ENCODE peak calls at places on chromosomes 5 and 9, in five cellular contexts. One of them, this sample, is unnamed.
A peak's percentile ranks its signal among the peaks of the same experiment; 100 is the strongest.

GRCh38 chr9:88458716-88459115 is 70.5 kb downstream of the SPIN1 start:
- DNase-seq in GM23338: no peak
- DNase-seq in HCT116: no peak
- DNase-seq in coronary artery: no peak
- DNase-seq in thoracic aorta: no peak
- DNase-seq in this sample: no peak

GRCh38 chr9:114452219-114453169 is 52.8 kb downstream of the WHRN start:
- DNase-seq in thoracic aorta: no peak
- DNase-seq in HCT116: no peak
- DNase-seq in coronary artery: peak; percentile 45
- DNase-seq in GM23338: peak; percentile 32
- DNase-seq in this sample: no peak

GRCh38 chr5:170195876-170196275 is 36.9 kb upstream of the C5orf58 start:
- DNase-seq in thoracic aorta: no peak
- DNase-seq in GM23338: no peak
- DNase-seq in HCT116: no peak
- DNase-seq in coronary artery: no peak
- DNase-seq in this sample: no peak

GRCh38 chr5:165573445-165573844 is 2068.0 kb downstream of the MAT2B start:
- DNase-seq in GM23338: no peak
- DNase-seq in thoracic aorta: no peak
- DNase-seq in coronary artery: no peak
- DNase-seq in HCT116: no peak
- DNase-seq in this sample: no peak

GRCh38 chr9:114078021-114078780 is at the start of gene AMBP:
- DNase-seq in coronary artery: no peak
- DNase-seq in GM23338: peak; percentile 41
- DNase-seq in thoracic aorta: no peak
- DNase-seq in HCT116: no peak
- DNase-seq in this sample: no peak

GRCh38 chr5:95620870-95621838 is 1.3 kb downstream of the GPR150 start:
- DNase-seq in thoracic aorta: no peak
- DNase-seq in coronary artery: no peak
- DNase-seq in HCT116: no peak
- DNase-seq in GM23338: peak; percentile 65
- DNase-seq in this sample: peak; percentile 53

GRCh38 chr9:133437753-133438531 is 15.8 kb downstream of the ADAMTS13 start:
- DNase-seq in coronary artery: no peak
- DNase-seq in GM23338: peak; percentile 37
- DNase-seq in thoracic aorta: no peak
- DNase-seq in HCT116: no peak
- DNase-seq in this sample: no peak

GRCh38 chr5:172429201-172429940 is 25.0 kb downstream of the SH3PXD2B start:
- DNase-seq in HCT116: no peak
- DNase-seq in GM23338: no peak
- DNase-seq in thoracic aorta: no peak
- DNase-seq in coronary artery: peak; percentile 78
- DNase-seq in this sample: no peak

GRCh38 chr9:99807276-99807852 is 14.3 kb upstream of the NR4A3 start:
- DNase-seq in coronary artery: no peak
- DNase-seq in HCT116: no peak
- DNase-seq in GM23338: peak; percentile 86
- DNase-seq in thoracic aorta: peak; percentile 28
- DNase-seq in this sample: peak; percentile 23

GRCh38 chr9:125538092-125538473 is 168.9 kb downstream of the MAPKAP1 start:
- DNase-seq in HCT116: peak; percentile 74
- DNase-seq in coronary artery: no peak
- DNase-seq in thoracic aorta: no peak
- DNase-seq in GM23338: no peak
- DNase-seq in this sample: no peak

GRCh38 chr5:76312783-76313182 is 90.3 kb upstream of the IQGAP2 start:
- DNase-seq in GM23338: no peak
- DNase-seq in HCT116: no peak
- DNase-seq in thoracic aorta: no peak
- DNase-seq in coronary artery: no peak
- DNase-seq in this sample: no peak

GRCh38 chr9:91151014-91151740 is 210.5 kb downstream of the AUH start:
- DNase-seq in thoracic aorta: no peak
- DNase-seq in HCT116: no peak
- DNase-seq in GM23338: no peak
- DNase-seq in coronary artery: no peak
- DNase-seq in this sample: no peak

GRCh38 chr9:76456202-76456926 is 2.6 kb upstream of the GCNT1 start:
- DNase-seq in coronary artery: no peak
- DNase-seq in thoracic aorta: no peak
- DNase-seq in GM23338: peak; percentile 72
- DNase-seq in HCT116: no peak
- DNase-seq in this sample: no peak

GRCh38 chr5:67182406-67182805 is 14.2 kb downstream of the CD180 start:
- DNase-seq in thoracic aorta: peak; percentile 74
- DNase-seq in GM23338: peak; percentile 36
- DNase-seq in coronary artery: peak; percentile 85
- DNase-seq in HCT116: no peak
- DNase-seq in this sample: no peak

GRCh38 chr5:113371788-113372196 is 63.0 kb downstream of the TSSK1B start:
- DNase-seq in thoracic aorta: no peak
- DNase-seq in GM23338: no peak
- DNase-seq in HCT116: no peak
- DNase-seq in coronary artery: no peak
- DNase-seq in this sample: no peak

GRCh38 chr5:39476466-39477215 is 51.9 kb upstream of the DAB2 start:
- DNase-seq in GM23338: no peak
- DNase-seq in coronary artery: no peak
- DNase-seq in thoracic aorta: no peak
- DNase-seq in HCT116: no peak
- DNase-seq in this sample: no peak

GRCh38 chr5:93604119-93604963 is 21.3 kb downstream of the NR2F1 start:
- DNase-seq in coronary artery: no peak
- DNase-seq in thoracic aorta: no peak
- DNase-seq in HCT116: no peak
- DNase-seq in GM23338: peak; percentile 69
- DNase-seq in this sample: no peak

GRCh38 chr5:488744-489688 is 35.2 kb downstream of the SLC9A3 start:
- DNase-seq in HCT116: no peak
- DNase-seq in GM23338: no peak
- DNase-seq in coronary artery: no peak
- DNase-seq in thoracic aorta: no peak
- DNase-seq in this sample: no peak

DNA sequence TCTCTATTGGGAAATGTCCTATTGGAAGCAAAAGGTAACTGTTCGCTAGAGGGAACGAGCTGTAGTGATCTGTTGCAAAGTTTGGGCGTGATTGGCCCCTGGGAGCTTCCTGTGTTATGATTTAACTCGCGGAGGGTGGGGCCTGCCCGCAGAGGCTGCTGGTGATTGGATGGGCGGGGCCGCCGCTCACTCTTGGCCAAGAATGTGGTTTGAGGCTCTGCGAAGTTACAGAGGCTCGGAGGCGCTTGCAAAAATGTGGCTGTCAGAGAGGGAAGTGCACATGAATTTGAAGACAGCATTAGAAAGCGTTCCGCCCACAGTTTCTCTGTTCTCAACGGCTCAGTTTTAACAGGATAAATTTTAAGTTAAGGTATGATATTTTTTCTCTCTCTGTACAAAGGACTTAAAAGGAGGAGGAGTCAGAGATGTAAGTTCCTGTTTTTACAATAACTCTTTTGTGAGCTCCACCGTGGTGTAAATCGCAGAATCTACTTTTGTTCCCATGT is 46.9 kb downstream of the CNTRL start:
- DNase-seq in coronary artery: peak; percentile 99
- DNase-seq in thoracic aorta: peak; percentile 96
- DNase-seq in HCT116: peak; percentile 90
- DNase-seq in GM23338: peak; percentile 98
- DNase-seq in this sample: peak; percentile 84
- TF ChIP-seq CTCF in coronary artery: no peak
- TF ChIP-seq CTCF in thoracic aorta: peak; percentile 47
- TF ChIP-seq CTCF in HCT116: no peak
- TF ChIP-seq CTCF in GM23338: no peak
- TF ChIP-seq CTCF in this sample: no peak

GRCh38 chr5:122154910-122155309 is 25.6 kb downstream of the ZNF474 start:
- DNase-seq in thoracic aorta: peak; percentile 40
- DNase-seq in coronary artery: no peak
- DNase-seq in HCT116: no peak
- DNase-seq in GM23338: no peak
- DNase-seq in this sample: no peak
- TF ChIP-seq CTCF in thoracic aorta: no peak
- TF ChIP-seq CTCF in coronary artery: no peak
- TF ChIP-seq CTCF in HCT116: no peak
- TF ChIP-seq CTCF in GM23338: no peak
- TF ChIP-seq CTCF in this sample: no peak

DNA sequence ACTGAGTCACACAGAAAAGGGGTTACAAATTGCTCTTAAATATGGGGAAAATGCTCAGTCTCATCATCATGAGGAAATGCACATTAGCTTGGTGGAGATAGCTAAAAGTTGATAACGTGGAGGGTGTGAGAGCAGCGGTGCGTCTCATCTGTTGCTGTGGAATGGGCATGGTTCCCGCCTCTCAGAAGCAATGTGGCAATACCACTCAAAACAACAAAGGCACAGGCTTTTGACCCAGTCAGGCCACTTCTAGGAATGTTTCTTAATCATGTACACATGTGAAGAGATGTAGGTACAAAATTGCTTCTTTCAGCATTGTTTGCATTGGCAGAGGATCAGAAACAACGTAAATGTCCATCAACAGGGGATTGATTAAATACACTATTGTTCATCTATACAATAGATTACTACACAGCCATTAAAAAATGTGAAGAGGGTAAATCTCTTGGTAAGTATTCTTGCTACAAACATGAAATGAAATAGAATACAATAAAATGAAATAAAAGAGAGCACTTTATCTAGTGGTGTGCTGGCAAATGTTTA is 212.6 kb upstream of the MSX2 start:
- DNase-seq in thoracic aorta: no peak
- DNase-seq in coronary artery: no peak
- DNase-seq in HCT116: no peak
- DNase-seq in GM23338: no peak
- DNase-seq in this sample: no peak
- TF ChIP-seq CTCF in thoracic aorta: no peak
- TF ChIP-seq CTCF in coronary artery: no peak
- TF ChIP-seq CTCF in HCT116: no peak
- TF ChIP-seq CTCF in GM23338: no peak
- TF ChIP-seq CTCF in this sample: no peak

DNA sequence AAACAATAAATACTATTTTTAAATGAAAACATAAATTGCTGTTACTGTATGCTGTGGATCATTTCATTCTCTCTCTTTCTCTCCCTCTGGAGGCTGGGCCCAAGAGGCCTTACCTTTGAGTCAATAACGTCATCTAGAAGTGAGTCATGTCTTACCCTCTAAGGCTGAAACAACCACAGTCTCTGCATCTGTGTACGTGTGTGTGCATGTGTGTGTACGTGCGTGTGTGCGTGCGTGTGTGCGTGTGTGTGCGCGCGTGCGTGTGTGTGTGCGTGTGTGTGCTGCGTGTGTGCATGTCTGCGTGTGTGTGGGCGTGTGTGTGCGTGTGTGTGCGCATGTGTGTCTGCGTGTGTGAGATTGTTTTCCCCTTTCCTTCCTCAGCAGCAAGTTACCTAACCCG is 13.6 kb upstream of the IL17B start:
- DNase-seq in coronary artery: no peak
- DNase-seq in HCT116: no peak
- DNase-seq in GM23338: no peak
- DNase-seq in thoracic aorta: no peak
- DNase-seq in this sample: no peak
- TF ChIP-seq CTCF in coronary artery: no peak
- TF ChIP-seq CTCF in HCT116: no peak
- TF ChIP-seq CTCF in GM23338: no peak
- TF ChIP-seq CTCF in thoracic aorta: no peak
- TF ChIP-seq CTCF in this sample: no peak

DNA sequence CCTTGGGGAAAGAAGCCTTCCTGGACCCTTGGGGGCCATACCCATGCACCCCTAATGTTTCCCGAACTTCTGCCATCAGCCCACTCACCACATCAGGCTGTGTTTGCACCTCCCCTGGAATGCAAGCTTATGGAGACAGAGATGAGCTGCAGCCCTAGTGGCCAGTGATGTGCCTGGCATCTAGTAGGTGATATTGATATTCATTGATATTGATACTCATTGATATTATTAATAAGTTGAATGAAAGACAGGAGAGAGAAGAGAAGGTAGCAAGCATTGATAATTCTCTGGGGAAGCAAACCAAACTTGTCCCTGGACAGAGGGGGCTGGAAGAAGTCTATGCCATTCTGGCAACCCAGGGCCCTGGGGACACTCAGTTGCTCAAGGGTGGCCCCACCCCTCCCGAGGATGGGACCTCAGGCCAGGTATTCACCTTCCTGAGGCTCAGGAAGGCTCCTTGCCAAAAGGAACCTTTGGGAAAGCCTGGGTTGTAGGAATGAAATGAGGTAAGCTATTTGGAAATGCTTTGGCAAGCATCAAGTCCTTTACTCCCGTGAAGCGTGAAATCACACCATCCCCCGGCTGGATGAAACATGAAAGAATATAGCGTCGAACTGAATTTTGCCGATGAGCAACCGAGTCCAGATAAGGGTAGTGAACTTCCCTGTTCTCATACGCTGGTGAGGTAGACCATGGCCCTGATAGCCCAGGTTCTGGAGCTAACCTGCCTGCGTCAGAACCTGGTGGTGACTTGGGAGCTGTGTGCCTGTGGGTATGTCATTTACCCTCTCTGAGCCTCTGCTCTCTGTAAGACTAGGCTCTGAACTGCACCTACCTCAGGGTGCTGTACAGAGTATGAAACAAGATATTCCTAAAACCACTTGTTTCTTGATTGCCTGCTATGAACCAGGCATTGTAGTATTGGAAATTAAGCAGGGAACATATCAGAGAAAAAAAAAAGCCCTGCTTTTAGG is 105.1 kb upstream of the BOD1 start:
- DNase-seq in GM23338: no peak
- DNase-seq in coronary artery: no peak
- DNase-seq in thoracic aorta: no peak
- DNase-seq in HCT116: no peak
- DNase-seq in this sample: no peak
- TF ChIP-seq CTCF in GM23338: peak; percentile 38
- TF ChIP-seq CTCF in coronary artery: no peak
- TF ChIP-seq CTCF in thoracic aorta: no peak
- TF ChIP-seq CTCF in HCT116: no peak
- TF ChIP-seq CTCF in this sample: no peak

DNA sequence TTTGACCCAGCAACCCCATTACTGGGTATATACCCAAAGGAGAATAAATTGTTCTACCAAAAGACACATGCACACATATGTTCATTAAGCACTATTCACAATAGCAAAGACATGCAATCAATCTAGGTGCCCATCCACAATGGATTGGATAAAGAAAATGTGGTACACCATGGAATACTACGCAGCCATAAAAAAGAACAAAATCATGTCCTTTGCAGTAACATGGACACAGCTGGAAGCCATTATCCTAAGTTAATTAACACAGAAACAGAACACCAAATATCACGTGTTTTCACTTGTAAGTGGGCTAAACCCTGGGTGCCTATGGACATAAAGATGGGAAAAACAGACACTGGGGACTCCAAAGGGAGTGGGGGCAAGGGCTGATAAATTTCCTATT is 46.6 kb downstream of the KLHL3 start:
- DNase-seq in HCT116: no peak
- DNase-seq in thoracic aorta: no peak
- DNase-seq in coronary artery: no peak
- DNase-seq in GM23338: no peak
- DNase-seq in this sample: no peak
- TF ChIP-seq CTCF in HCT116: no peak
- TF ChIP-seq CTCF in thoracic aorta: no peak
- TF ChIP-seq CTCF in coronary artery: no peak
- TF ChIP-seq CTCF in GM23338: no peak
- TF ChIP-seq CTCF in this sample: no peak